ENCODE peak calls at places on chromosomes 7 and 10, in ten cellular contexts. One of them, this sample, is unnamed.

GRCh38 chr7:84904561-84904960 is 282.3 kb downstream of the SEMA3D start:
- DNase-seq in IMR-90: no peak
- DNase-seq in naive thymus-derived CD4-positive, alpha-beta T cell: no peak
- DNase-seq in tibial artery: no peak
- DNase-seq in left lung: no peak
- DNase-seq in heart left ventricle: no peak
- DNase-seq in transverse colon: no peak
- DNase-seq in coronary artery: no peak
- DNase-seq in Peyer's patch: no peak
- DNase-seq in right lobe of liver: no peak
- DNase-seq in this sample: no peak

GRCh38 chr7:46752881-46753366 is 829.0 kb downstream of the TNS3 start:
- DNase-seq in naive thymus-derived CD4-positive, alpha-beta T cell: no peak
- DNase-seq in transverse colon: no peak
- DNase-seq in coronary artery: no peak
- DNase-seq in tibial artery: no peak
- DNase-seq in IMR-90: peak; percentile 77
- DNase-seq in Peyer's patch: no peak
- DNase-seq in left lung: no peak
- DNase-seq in right lobe of liver: no peak
- DNase-seq in heart left ventricle: no peak
- DNase-seq in this sample: no peak

GRCh38 chr10:10794776-10795175 is 222.9 kb upstream of the CELF2 start:
- DNase-seq in tibial artery: no peak
- DNase-seq in naive thymus-derived CD4-positive, alpha-beta T cell: no peak
- DNase-seq in right lobe of liver: no peak
- DNase-seq in Peyer's patch: no peak
- DNase-seq in IMR-90: peak; percentile 83
- DNase-seq in coronary artery: no peak
- DNase-seq in left lung: peak; percentile 53
- DNase-seq in heart left ventricle: no peak
- DNase-seq in transverse colon: no peak
- DNase-seq in this sample: no peak

GRCh38 chr7:130380121-130380860 is at the start of gene CPA1:
- DNase-seq in Peyer's patch: peak; percentile 31
- DNase-seq in right lobe of liver: no peak
- DNase-seq in left lung: no peak
- DNase-seq in naive thymus-derived CD4-positive, alpha-beta T cell: no peak
- DNase-seq in heart left ventricle: no peak
- DNase-seq in IMR-90: no peak
- DNase-seq in coronary artery: peak; percentile 62
- DNase-seq in tibial artery: no peak
- DNase-seq in transverse colon: no peak
- DNase-seq in this sample: no peak

GRCh38 chr7:44935016-44935415 is 43.8 kb downstream of the MYO1G start:
- DNase-seq in Peyer's patch: no peak
- DNase-seq in IMR-90: no peak
- DNase-seq in naive thymus-derived CD4-positive, alpha-beta T cell: no peak
- DNase-seq in transverse colon: no peak
- DNase-seq in left lung: no peak
- DNase-seq in heart left ventricle: no peak
- DNase-seq in coronary artery: no peak
- DNase-seq in tibial artery: no peak
- DNase-seq in right lobe of liver: no peak
- DNase-seq in this sample: no peak

GRCh38 chr10:94137747-94138146 is 144.0 kb downstream of the PLCE1 start:
- DNase-seq in tibial artery: no peak
- DNase-seq in heart left ventricle: no peak
- DNase-seq in naive thymus-derived CD4-positive, alpha-beta T cell: no peak
- DNase-seq in coronary artery: no peak
- DNase-seq in Peyer's patch: no peak
- DNase-seq in right lobe of liver: no peak
- DNase-seq in IMR-90: peak; percentile 60
- DNase-seq in transverse colon: no peak
- DNase-seq in left lung: no peak
- DNase-seq in this sample: no peak

GRCh38 chr10:117074621-117075020 is 63.4 kb downstream of the VAX1 start:
- DNase-seq in heart left ventricle: no peak
- DNase-seq in transverse colon: peak; percentile 31
- DNase-seq in left lung: no peak
- DNase-seq in naive thymus-derived CD4-positive, alpha-beta T cell: no peak
- DNase-seq in right lobe of liver: no peak
- DNase-seq in Peyer's patch: no peak
- DNase-seq in IMR-90: no peak
- DNase-seq in coronary artery: no peak
- DNase-seq in tibial artery: no peak
- DNase-seq in this sample: no peak

GRCh38 chr10:133258066-133258817 is 18.4 kb downstream of the ADAM8 start:
- DNase-seq in IMR-90: no peak
- DNase-seq in heart left ventricle: no peak
- DNase-seq in tibial artery: no peak
- DNase-seq in left lung: peak; percentile 77
- DNase-seq in right lobe of liver: no peak
- DNase-seq in Peyer's patch: peak; percentile 69
- DNase-seq in transverse colon: peak; percentile 67
- DNase-seq in naive thymus-derived CD4-positive, alpha-beta T cell: peak; percentile 41
- DNase-seq in coronary artery: no peak
- DNase-seq in this sample: peak; percentile 92

GRCh38 chr10:50622497-50623298 is 1.1 kb downstream of the SGMS1 start:
- DNase-seq in Peyer's patch: peak; percentile 74
- DNase-seq in IMR-90: peak; percentile 50
- DNase-seq in tibial artery: peak; percentile 41
- DNase-seq in heart left ventricle: peak; percentile 46
- DNase-seq in left lung: peak; percentile 49
- DNase-seq in coronary artery: peak; percentile 86
- DNase-seq in transverse colon: peak; percentile 53
- DNase-seq in right lobe of liver: peak; percentile 71
- DNase-seq in naive thymus-derived CD4-positive, alpha-beta T cell: no peak
- DNase-seq in this sample: peak; percentile 49

GRCh38 chr10:72540193-72540807 is 85.6 kb downstream of the MICU1 start:
- DNase-seq in left lung: no peak
- DNase-seq in right lobe of liver: no peak
- DNase-seq in coronary artery: no peak
- DNase-seq in naive thymus-derived CD4-positive, alpha-beta T cell: no peak
- DNase-seq in Peyer's patch: no peak
- DNase-seq in tibial artery: no peak
- DNase-seq in transverse colon: no peak
- DNase-seq in heart left ventricle: no peak
- DNase-seq in IMR-90: no peak
- DNase-seq in this sample: no peak

GRCh38 chr7:987909-988308 is 4.9 kb downstream of the CYP2W1 start:
- DNase-seq in IMR-90: no peak
- DNase-seq in naive thymus-derived CD4-positive, alpha-beta T cell: no peak
- DNase-seq in Peyer's patch: no peak
- DNase-seq in heart left ventricle: no peak
- DNase-seq in tibial artery: no peak
- DNase-seq in transverse colon: no peak
- DNase-seq in left lung: no peak
- DNase-seq in coronary artery: no peak
- DNase-seq in right lobe of liver: no peak
- DNase-seq in this sample: no peak

GRCh38 chr7:17477182-17477581 is 178.7 kb downstream of the AHR start:
- DNase-seq in coronary artery: no peak
- DNase-seq in heart left ventricle: no peak
- DNase-seq in IMR-90: no peak
- DNase-seq in transverse colon: no peak
- DNase-seq in right lobe of liver: no peak
- DNase-seq in tibial artery: no peak
- DNase-seq in Peyer's patch: no peak
- DNase-seq in naive thymus-derived CD4-positive, alpha-beta T cell: no peak
- DNase-seq in left lung: no peak
- DNase-seq in this sample: no peak

GRCh38 chr7:129375221-129375938 is 58.9 kb upstream of the STRIP2 start:
- DNase-seq in coronary artery: no peak
- DNase-seq in transverse colon: no peak
- DNase-seq in naive thymus-derived CD4-positive, alpha-beta T cell: no peak
- DNase-seq in left lung: no peak
- DNase-seq in tibial artery: no peak
- DNase-seq in Peyer's patch: no peak
- DNase-seq in heart left ventricle: no peak
- DNase-seq in IMR-90: no peak
- DNase-seq in right lobe of liver: no peak
- DNase-seq in this sample: no peak

GRCh38 chr10:124743188-124744046 is 761 bp downstream of the FAM53B start:
- DNase-seq in left lung: no peak
- DNase-seq in naive thymus-derived CD4-positive, alpha-beta T cell: no peak
- DNase-seq in IMR-90: no peak
- DNase-seq in heart left ventricle: peak; percentile 48
- DNase-seq in right lobe of liver: no peak
- DNase-seq in Peyer's patch: peak; percentile 71
- DNase-seq in tibial artery: no peak
- DNase-seq in coronary artery: no peak
- DNase-seq in transverse colon: no peak
- DNase-seq in this sample: peak; percentile 46

GRCh38 chr7:69597278-69598076 is 798 bp upstream of the AUTS2 start:
- DNase-seq in left lung: peak; percentile 41
- DNase-seq in heart left ventricle: peak; percentile 60
- DNase-seq in Peyer's patch: peak; percentile 55
- DNase-seq in tibial artery: peak; percentile 46
- DNase-seq in transverse colon: no peak
- DNase-seq in right lobe of liver: peak; percentile 66
- DNase-seq in naive thymus-derived CD4-positive, alpha-beta T cell: no peak
- DNase-seq in IMR-90: no peak
- DNase-seq in coronary artery: peak; percentile 79
- DNase-seq in this sample: peak; percentile 26

DNA sequence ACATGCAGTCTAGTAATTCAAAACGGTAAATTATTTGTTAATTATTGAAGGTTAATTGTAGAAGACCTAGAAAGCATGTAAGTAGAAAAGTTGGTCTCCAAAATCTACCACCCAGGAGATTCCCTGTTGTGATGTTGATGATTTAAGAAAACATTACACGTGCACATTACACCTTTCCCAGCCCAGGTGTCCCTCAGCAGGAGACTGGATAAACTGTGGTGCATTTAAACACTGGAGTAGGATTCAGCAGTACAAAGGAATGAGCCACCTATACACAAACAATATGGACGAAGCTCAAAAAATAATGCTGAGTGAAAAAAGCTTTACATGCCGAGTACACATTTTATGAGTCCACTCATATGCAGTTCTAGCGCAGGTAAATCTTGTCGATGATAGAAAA is 109.0 kb upstream of the STARD3NL start:
- DNase-seq in naive thymus-derived CD4-positive, alpha-beta T cell: no peak
- DNase-seq in heart left ventricle: no peak
- DNase-seq in IMR-90: no peak
- DNase-seq in right lobe of liver: no peak
- DNase-seq in left lung: no peak
- DNase-seq in tibial artery: no peak
- DNase-seq in Peyer's patch: no peak
- DNase-seq in coronary artery: no peak
- DNase-seq in transverse colon: no peak
- DNase-seq in this sample: no peak
- H3K4me3 ChIP-seq in naive thymus-derived CD4-positive, alpha-beta T cell: no peak overlapping the region
- H3K4me3 ChIP-seq in heart left ventricle: no peak overlapping the region
- H3K4me3 ChIP-seq in IMR-90: no peak overlapping the region
- H3K4me3 ChIP-seq in right lobe of liver: no peak overlapping the region
- H3K4me3 ChIP-seq in left lung: no peak overlapping the region
- H3K4me3 ChIP-seq in tibial artery: no peak overlapping the region
- H3K4me3 ChIP-seq in Peyer's patch: no peak overlapping the region
- H3K4me3 ChIP-seq in coronary artery: no peak overlapping the region
- H3K4me3 ChIP-seq in transverse colon: no peak overlapping the region
- H3K4me3 ChIP-seq in this sample: no peak overlapping the region

DNA sequence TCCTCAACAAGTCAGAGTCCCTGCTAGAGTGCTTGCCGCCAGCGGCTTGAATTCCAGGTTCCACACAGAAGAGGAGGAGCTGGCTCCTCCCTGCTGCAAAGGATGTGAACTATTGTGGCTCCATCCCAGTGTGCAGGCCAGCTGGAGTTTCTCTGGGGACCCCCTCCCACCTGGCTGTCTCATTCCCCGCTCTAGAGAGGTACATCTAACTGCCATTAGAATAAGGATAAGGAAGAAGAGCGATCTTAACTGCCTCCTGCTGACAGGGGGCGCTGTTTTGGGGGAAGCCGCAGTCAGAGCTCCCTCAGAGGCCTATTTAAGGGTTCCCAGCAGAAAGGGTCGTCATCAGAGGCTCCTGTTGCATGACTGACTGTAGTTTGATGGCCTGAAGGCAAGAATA is 40.8 kb upstream of the HECW1 start:
- DNase-seq in transverse colon: no peak
- DNase-seq in Peyer's patch: no peak
- DNase-seq in naive thymus-derived CD4-positive, alpha-beta T cell: no peak
- DNase-seq in right lobe of liver: no peak
- DNase-seq in heart left ventricle: no peak
- DNase-seq in coronary artery: no peak
- DNase-seq in IMR-90: peak; percentile 1
- DNase-seq in tibial artery: no peak
- DNase-seq in left lung: no peak
- DNase-seq in this sample: no peak
- H3K27ac ChIP-seq in transverse colon: no peak overlapping the region
- H3K27ac ChIP-seq in Peyer's patch: no peak overlapping the region
- H3K27ac ChIP-seq in naive thymus-derived CD4-positive, alpha-beta T cell: no peak overlapping the region
- H3K27ac ChIP-seq in right lobe of liver: no peak overlapping the region
- H3K27ac ChIP-seq in heart left ventricle: no peak overlapping the region
- H3K27ac ChIP-seq in coronary artery: no peak overlapping the region
- H3K27ac ChIP-seq in IMR-90: no peak overlapping the region
- H3K27ac ChIP-seq in tibial artery: no peak overlapping the region
- H3K27ac ChIP-seq in left lung: no peak overlapping the region
- H3K27ac ChIP-seq in this sample: no peak overlapping the region

DNA sequence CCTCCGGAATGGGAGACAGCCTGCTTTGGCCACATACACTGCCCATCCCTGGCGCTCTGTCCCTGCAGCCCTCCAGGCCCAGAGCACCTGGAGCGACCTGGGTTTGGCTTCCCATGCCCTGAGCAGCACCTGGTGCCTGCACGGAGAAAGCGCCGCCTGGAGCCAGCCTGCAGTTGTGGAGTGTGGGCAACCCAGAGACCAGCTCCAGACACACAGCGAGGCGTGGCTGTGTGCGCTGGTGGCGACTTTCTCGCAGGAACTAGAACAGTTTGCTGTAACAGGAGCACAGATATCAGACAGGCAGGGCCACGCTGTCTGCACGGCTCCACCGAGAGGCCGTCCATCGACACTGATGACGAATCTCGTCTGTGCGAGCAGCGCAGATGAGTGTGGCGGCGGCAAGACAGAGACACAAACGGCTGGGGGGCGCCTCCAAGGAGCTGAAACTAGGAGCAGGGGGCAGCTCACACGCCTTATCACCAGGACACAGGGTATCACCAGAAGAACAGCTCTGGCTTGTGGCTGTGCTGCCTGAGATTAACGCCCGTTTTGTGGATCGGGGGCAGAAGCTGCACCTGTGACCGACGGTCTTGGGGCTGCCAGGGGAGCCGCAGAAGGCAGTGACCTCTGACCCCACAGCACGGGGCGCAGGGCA is 275.3 kb downstream of the DNAJB6 start:
- DNase-seq in Peyer's patch: peak; percentile 43
- DNase-seq in heart left ventricle: no peak
- DNase-seq in left lung: no peak
- DNase-seq in naive thymus-derived CD4-positive, alpha-beta T cell: no peak
- DNase-seq in transverse colon: no peak
- DNase-seq in tibial artery: no peak
- DNase-seq in IMR-90: no peak
- DNase-seq in right lobe of liver: no peak
- DNase-seq in coronary artery: no peak
- DNase-seq in this sample: no peak
- H3K4me3 ChIP-seq in Peyer's patch: peak overlapping the region; percentile 37
- H3K4me3 ChIP-seq in heart left ventricle: peak overlapping the region; percentile 41
- H3K4me3 ChIP-seq in left lung: peak overlapping the region; percentile 45
- H3K4me3 ChIP-seq in naive thymus-derived CD4-positive, alpha-beta T cell: peak overlapping the region; percentile 79
- H3K4me3 ChIP-seq in transverse colon: no peak overlapping the region
- H3K4me3 ChIP-seq in tibial artery: no peak overlapping the region
- H3K4me3 ChIP-seq in IMR-90: no peak overlapping the region
- H3K4me3 ChIP-seq in right lobe of liver: peak overlapping the region; percentile 15
- H3K4me3 ChIP-seq in coronary artery: peak overlapping the region; percentile 68
- H3K4me3 ChIP-seq in this sample: peak overlapping the region; percentile 41

GRCh38 chr7:100576384-100576993 is 2.8 kb upstream of the SAP25 start:
- DNase-seq in left lung: no peak
- DNase-seq in coronary artery: no peak
- DNase-seq in right lobe of liver: no peak
- DNase-seq in tibial artery: no peak
- DNase-seq in IMR-90: no peak
- DNase-seq in Peyer's patch: no peak
- DNase-seq in transverse colon: no peak
- DNase-seq in naive thymus-derived CD4-positive, alpha-beta T cell: no peak
- DNase-seq in heart left ventricle: no peak
- DNase-seq in this sample: no peak
- H3K27ac ChIP-seq in left lung: no peak overlapping the region
- H3K27ac ChIP-seq in coronary artery: no peak overlapping the region
- H3K27ac ChIP-seq in right lobe of liver: peak overlapping the region; percentile 37
- H3K27ac ChIP-seq in tibial artery: no peak overlapping the region
- H3K27ac ChIP-seq in IMR-90: no peak overlapping the region
- H3K27ac ChIP-seq in Peyer's patch: no peak overlapping the region
- H3K27ac ChIP-seq in transverse colon: no peak overlapping the region
- H3K27ac ChIP-seq in naive thymus-derived CD4-positive, alpha-beta T cell: no peak overlapping the region
- H3K27ac ChIP-seq in heart left ventricle: no peak overlapping the region
- H3K27ac ChIP-seq in this sample: no peak overlapping the region

This sample was measured in stomach.